ENCODE peak calls at places on chromosomes 3 and 15, in ten cellular contexts. Z is HTR-8/SVneo; B is ureter; H is NCI-H1694; E is activated T-cell treated with anti-CD3 and anti-CD28 coated beads for 4 hours; K is stimulated activated CD4-positive, alpha-beta T cell treated with anti-CD3 and anti-CD28 coated beads, TNF-alpha, amount 100 ng/mL, for 1 hour; A is endothelial cell; W is lower lobe of right lung; U is HuH-7; P is sciatic nerve. I is an unnamed sample.

GRCh38 chr3:61841111-61841845 is 279.9 kb downstream of the PTPRG start:
- DNase-seq in Z (no peak), B (no peak), H (no peak), E (no peak), K (no peak), A (no peak), W (no peak), U (no peak), P (no peak), I (no peak)

GRCh38 chr3:188583476-188584161 is 429.7 kb downstream of the LPP start:
- DNase-seq in Z (no peak), B (no peak), H (no peak), E (no peak), K (no peak), A (no peak), W (no peak), U (no peak), P (no peak), I (no peak)

GRCh38 chr15:95609096-95609495 is 721.4 kb upstream of the NR2F2 start:
- DNase-seq in Z (no peak), B (no peak), H (no peak), E (no peak), K (no peak), A (no peak), W (no peak), U (no peak), P (no peak), I (no peak)

GRCh38 chr15:84590406-84590805 is 10.4 kb upstream of the ZSCAN2 start:
- DNase-seq in Z (no peak), B (no peak), H (no peak), E (no peak), K (no peak), A (no peak), W (no peak), U (no peak), P (no peak), I (no peak)

GRCh38 chr3:30282052-30282708 is 324.2 kb upstream of the TGFBR2 start:
- DNase-seq in Z (peak), B (no peak), H (no peak), E (no peak), K (no peak), A (no peak), W (no peak), U (no peak), P (no peak), I (no peak)

GRCh38 chr3:108907194-108907593 is 46.5 kb downstream of the GUCA1C start:
- DNase-seq in Z (no peak), B (no peak), H (no peak), E (no peak), K (no peak), A (no peak), W (no peak), U (no peak), P (no peak), I (no peak)

GRCh38 chr3:17175187-17175839 is 290.6 kb downstream of the PLCL2 start:
- DNase-seq in Z (no peak), B (no peak), H (no peak), E (no peak), K (no peak), A (no peak), W (no peak), U (no peak), P (no peak), I (no peak)

GRCh38 chr3:189276481-189277190 is 104.9 kb downstream of the TPRG1 start:
- DNase-seq in Z (peak), B (no peak), H (peak), E (no peak), K (no peak), A (no peak), W (no peak), U (no peak), P (peak), I (no peak)

GRCh38 chr15:75578206-75578947 is 738 bp downstream of the PTPN9 start:
- DNase-seq in Z (peak), B (no peak), H (no peak), E (no peak), K (no peak), A (peak), W (peak), U (peak), P (no peak), I (peak)

GRCh38 chr3:183265157-183265642 is 12.1 kb downstream of the B3GNT5 start:
- DNase-seq in Z (no peak), B (no peak), H (no peak), E (no peak), K (no peak), A (peak), W (no peak), U (no peak), P (no peak), I (no peak)

GRCh38 chr3:157176108-157176507 is 16.2 kb upstream of the CCNL1 start:
- DNase-seq in Z (no peak), B (no peak), H (no peak), E (no peak), K (no peak), A (no peak), W (no peak), U (no peak), P (no peak), I (no peak)

GRCh38 chr3:76367281-76367680 is 581.9 kb upstream of the ZNF717 start:
- DNase-seq in Z (no peak), B (no peak), H (no peak), E (no peak), K (no peak), A (no peak), W (no peak), U (no peak), P (no peak), I (no peak)

GRCh38 chr3:48268381-48268935 is 27.6 kb downstream of the ZNF589 start:
- DNase-seq in Z (no peak), B (peak), H (no peak), E (peak), K (peak), A (no peak), W (peak), U (no peak), P (no peak), I (no peak)

GRCh38 chr15:62977952-62978811 is 64.4 kb upstream of the TPM1 start:
- DNase-seq in Z (peak), B (no peak), H (no peak), E (no peak), K (no peak), A (no peak), W (no peak), U (no peak), P (no peak), I (no peak)

I was measured in spleen.